ENCODE peak calls at places on chromosomes 2 and 18, in ten cellular contexts. Q, V, B, D, C, J, I, W, S and F are unnamed samples.

GRCh38 chr2:163664610-163665009 is 71.2 kb downstream of the FIGN start:
- DNase-seq in V (no peak), W (no peak), B (no peak), S (peak), C (peak), I (no peak), Q (no peak), J (no peak), D (no peak), F (no peak)

GRCh38 chr2:172307800-172308199 is 119.6 kb upstream of the ITGA6 start:
- DNase-seq in D (no peak), B (no peak), C (no peak), J (peak), V (peak), S (no peak), W (no peak), Q (no peak), I (no peak), F (no peak)

GRCh38 chr2:98483257-98483861 is 38.7 kb downstream of the INPP4A start:
- DNase-seq in S (no peak), C (no peak), Q (no peak), J (no peak), W (no peak), I (peak), D (peak), V (no peak), B (no peak), F (peak)

GRCh38 chr2:9897331-9897737 is 54.1 kb downstream of the TAF1B start:
- DNase-seq in D (peak), Q (peak), S (peak), W (no peak), J (peak), B (no peak), I (no peak), V (peak), C (peak), F (peak)

GRCh38 chr18:10398571-10398970 is 55.9 kb upstream of the APCDD1 start:
- DNase-seq in S (no peak), W (no peak), Q (no peak), C (no peak), D (no peak), B (no peak), J (no peak), I (no peak), V (no peak), F (no peak)

GRCh38 chr2:86052676-86053075 is 53.0 kb downstream of the POLR1A start:
- DNase-seq in W (no peak), V (no peak), B (no peak), C (no peak), Q (peak), J (peak), D (no peak), I (peak), S (no peak), F (no peak)

GRCh38 chr2:219331560-219332213 is 857 bp downstream of the RESP18 start:
- DNase-seq in C (no peak), W (no peak), V (no peak), B (no peak), D (no peak), Q (no peak), J (peak), I (peak), S (peak), F (no peak)

GRCh38 chr2:214782671-214783070 is 26.8 kb downstream of the BARD1 start:
- DNase-seq in V (no peak), S (no peak), D (no peak), W (no peak), I (no peak), B (no peak), J (no peak), Q (no peak), C (no peak), F (no peak)

GRCh38 chr2:235008584-235009044 is 56.8 kb downstream of the SH3BP4 start:
- DNase-seq in W (no peak), D (no peak), J (no peak), C (no peak), V (peak), B (no peak), Q (no peak), S (no peak), I (peak), F (no peak)

GRCh38 chr2:238009563-238009962 is 42.7 kb downstream of the UBE2F start:
- DNase-seq in S (no peak), I (no peak), Q (no peak), B (no peak), J (no peak), C (no peak), W (no peak), V (no peak), D (no peak), F (no peak)

GRCh38 chr2:164922119-164922518 is 33.2 kb downstream of the SLC38A11 start:
- DNase-seq in Q (no peak), S (peak), V (no peak), W (no peak), J (no peak), C (no peak), D (no peak), B (no peak), I (no peak), F (no peak)

GRCh38 chr2:178193823-178194599 is at the start of gene OSBPL6:
- DNase-seq in S (peak), D (peak), I (peak), Q (peak), W (peak), C (peak), V (peak), J (peak), B (no peak), F (peak)

GRCh38 chr2:233105156-233105895 is 45.2 kb downstream of the INPP5D start:
- DNase-seq in S (no peak), I (peak), Q (no peak), W (no peak), V (no peak), B (no peak), J (no peak), C (no peak), D (no peak), F (no peak)

GRCh38 chr2:143152219-143152618 is 23.0 kb downstream of the ARHGAP15 start:
- DNase-seq in I (no peak), D (no peak), B (no peak), S (no peak), V (no peak), J (no peak), C (no peak), W (no peak), Q (no peak), F (no peak)

GRCh38 chr2:38702413-38702812 is 36.5 kb downstream of the GALM start:
- DNase-seq in C (peak), B (no peak), D (no peak), Q (no peak), W (no peak), S (peak), I (no peak), V (no peak), J (no peak), F (no peak)

GRCh38 chr2:200077210-200077650 is 121.8 kb downstream of the MAIP1 start:
- DNase-seq in S (peak), C (peak), Q (no peak), B (no peak), W (no peak), J (no peak), I (no peak), V (no peak), D (no peak), F (no peak)

GRCh38 chr2:219057709-219058540 is 2.8 kb downstream of the IHH start:
- DNase-seq in I (peak), D (peak), S (peak), V (peak), B (peak), C (no peak), J (peak), Q (peak), W (peak), F (peak)

GRCh38 chr2:32064021-32064678 is 794 bp downstream of the SPAST start:
- DNase-seq in Q (no peak), I (no peak), C (no peak), B (no peak), V (peak), D (no peak), W (no peak), J (no peak), S (no peak), F (peak)

GRCh38 chr2:20677301-20678176 is 10.6 kb downstream of the GDF7 start:
- DNase-seq in W (no peak), Q (no peak), I (no peak), D (no peak), C (no peak), B (no peak), S (no peak), V (no peak), J (no peak), F (peak)

GRCh38 chr2:121898483-121898882 is 143.0 kb downstream of the TSN start:
- DNase-seq in J (no peak), B (no peak), Q (no peak), V (no peak), I (no peak), S (peak), D (no peak), C (no peak), W (no peak), F (peak)

GRCh38 chr2:187684181-187684580 is 129.9 kb upstream of the TFPI start:
- DNase-seq in Q (no peak), D (no peak), W (no peak), S (peak), J (no peak), I (no peak), B (no peak), V (no peak), C (no peak), F (no peak)

GRCh38 chr2:48043746-48044145 is 137.4 kb upstream of the FBXO11 start:
- DNase-seq in C (no peak), J (no peak), I (no peak), S (peak), V (no peak), D (no peak), Q (no peak), B (no peak), W (no peak), F (no peak)

GRCh38 chr2:128617029-128617590 is 298.4 kb upstream of the HS6ST1 start:
- DNase-seq in C (no peak), W (no peak), J (no peak), I (peak), V (no peak), Q (no peak), S (no peak), B (no peak), D (no peak), F (no peak)

GRCh38 chr2:38709515-38710194 is 41.5 kb downstream of the SRSF7 start:
- DNase-seq in S (no peak), Q (no peak), I (no peak), C (no peak), B (peak), J (no peak), W (no peak), V (no peak), D (peak), F (peak)

GRCh38 chr18:76587147-76587885 is 92.3 kb upstream of the ZNF516 start:
- DNase-seq in B (no peak), C (no peak), S (no peak), Q (no peak), I (no peak), V (no peak), D (no peak), J (no peak), W (no peak), F (no peak)

GRCh38 chr18:76589866-76590265 is 94.8 kb upstream of the ZNF516 start:
- DNase-seq in I (no peak), D (no peak), Q (no peak), C (no peak), S (no peak), W (no peak), V (no peak), J (no peak), B (no peak), F (no peak)

GRCh38 chr18:76592096-76592495 is 97.1 kb upstream of the ZNF516 start:
- DNase-seq in C (no peak), S (no peak), I (no peak), Q (no peak), D (no peak), V (no peak), J (no peak), W (no peak), B (no peak), F (no peak)

GRCh38 chr18:76589309-76589708 is 94.3 kb upstream of the ZNF516 start:
- DNase-seq in D (no peak), J (no peak), I (no peak), S (no peak), Q (no peak), V (no peak), C (no peak), B (no peak), W (no peak), F (no peak)

GRCh38 chr18:76588591-76589303 is 93.7 kb upstream of the ZNF516 start:
- DNase-seq in I (no peak), J (no peak), V (no peak), W (no peak), D (no peak), Q (no peak), C (no peak), S (no peak), B (no peak), F (no peak)
- H3K4me3 ChIP-seq in I (peak), J (peak), V (no peak), W (no peak), D (no peak), Q (peak), C (no peak), S (peak), B (no peak), F (no peak)

GRCh38 chr2:230850358-230850658 is 14.4 kb upstream of the ITM2C start:
- DNase-seq in J (no peak), S (no peak), W (no peak), Q (no peak), C (no peak), B (no peak), D (no peak), V (no peak), I (no peak), F (no peak)
- TF ChIP-seq CTCF in J (no peak), S (no peak), W (no peak), Q (no peak), C (no peak), B (no peak), D (no peak), V (no peak), I (no peak), F (no peak)

GRCh38 chr2:153106802-153107477 is 371.6 kb downstream of the RPRM start:
- DNase-seq in B (no peak), J (no peak), W (no peak), Q (no peak), V (no peak), D (no peak), C (no peak), S (no peak), I (no peak), F (no peak)
- H3K4me3 ChIP-seq in B (peak), J (no peak), W (no peak), Q (no peak), V (no peak), D (peak), C (no peak), S (no peak), I (no peak), F (peak)

DNA sequence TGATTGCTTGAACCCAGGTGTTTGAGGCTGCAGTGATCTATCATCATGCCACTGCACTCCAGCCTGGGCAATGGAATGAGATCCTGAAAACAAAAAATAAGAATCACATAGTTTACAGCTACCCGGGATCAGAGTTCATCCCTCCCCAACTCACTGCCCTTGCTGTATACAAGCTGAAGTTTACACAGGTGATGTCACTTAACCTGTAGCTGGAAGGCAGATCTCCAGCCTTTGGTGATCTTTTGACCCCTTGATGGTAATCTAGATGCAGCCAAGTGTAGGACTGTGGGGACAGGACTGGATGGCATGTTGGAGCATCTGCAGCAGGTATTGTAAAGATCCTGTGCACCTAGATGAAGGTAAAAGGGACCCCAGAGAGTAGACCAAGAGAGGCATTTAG is 66.7 kb upstream of the SLC14A2 start:
- DNase-seq in D (no peak), Q (peak), S (no peak), I (no peak), V (no peak), J (no peak), C (no peak), B (no peak), W (no peak), F (no peak)
- TF ChIP-seq CTCF in D (no peak), Q (no peak), S (no peak), I (no peak), V (no peak), J (no peak), C (no peak), B (no peak), W (no peak), F (no peak)

GRCh38 chr2:223053431-223054192 is 1.6 kb downstream of the KCNE4 start:
- DNase-seq in W (no peak), B (peak), C (no peak), S (no peak), V (no peak), I (no peak), J (no peak), D (no peak), Q (peak), F (no peak)
- H3K4me3 ChIP-seq in W (no peak), B (no peak), C (peak), S (peak), V (peak), I (peak), J (no peak), D (no peak), Q (peak), F (no peak)

GRCh38 chr18:75730249-75730648 is 302.7 kb upstream of the SMIM21 start:
- DNase-seq in Q (no peak), D (no peak), V (no peak), W (no peak), I (no peak), S (no peak), B (no peak), J (no peak), C (no peak), F (no peak)

GRCh38 chr18:75728621-75729020 is 301.1 kb upstream of the SMIM21 start:
- DNase-seq in C (no peak), Q (no peak), J (no peak), B (no peak), I (no peak), D (no peak), S (no peak), V (no peak), W (no peak), F (no peak)

GRCh38 chr18:75727479-75727878 is 300.0 kb upstream of the SMIM21 start:
- DNase-seq in W (no peak), J (peak), D (no peak), I (no peak), B (peak), V (peak), C (peak), S (peak), Q (no peak), F (peak)
- TF ChIP-seq CTCF in W (no peak), J (peak), D (peak), I (peak), B (peak), V (no peak), C (peak), S (peak), Q (no peak), F (peak)

GRCh38 chr18:65146615-65147014 is 604.2 kb upstream of the CDH7 start:
- DNase-seq in I (no peak), W (no peak), D (no peak), B (no peak), V (no peak), S (no peak), C (no peak), Q (no peak), J (no peak), F (no peak)
- H3K4me3 ChIP-seq in I (no peak), W (no peak), D (no peak), B (no peak), V (no peak), S (no peak), C (no peak), Q (no peak), J (no peak), F (no peak)